ENCODE peak calls at places on chromosomes 11 and 22, in six cellular contexts. B, Y, N, T, F and A are unnamed samples.

GRCh38 chr11:65606876-65607613 is 7.0 kb downstream of the MAP3K11 start:
- DNase-seq in N (peak), F (no peak), Y (peak), T (peak), B (peak), A (peak)

GRCh38 chr11:120953230-120953558 is 70.7 kb upstream of the TBCEL start:
- DNase-seq in T (no peak), Y (no peak), F (no peak), N (no peak), B (no peak), A (no peak)

GRCh38 chr11:110526323-110526722 is 96.6 kb downstream of the FDX1 start:
- DNase-seq in Y (no peak), B (no peak), F (no peak), T (no peak), N (no peak), A (no peak)

GRCh38 chr22:38754247-38755154 is 1.3 kb downstream of the SUN2 start:
- DNase-seq in B (peak), Y (peak), N (no peak), F (peak), T (no peak), A (no peak)

GRCh38 chr11:2771758-2772466 is 72.1 kb upstream of the KCNQ1OT1 start:
- DNase-seq in Y (no peak), B (no peak), T (peak), F (no peak), N (no peak), A (no peak)

GRCh38 chr22:26170795-26171194 is 1.5 kb downstream of the SEZ6L start:
- DNase-seq in N (no peak), T (peak), Y (no peak), B (no peak), F (no peak), A (no peak)

GRCh38 chr22:29932121-29932520 is 49.1 kb downstream of the MTMR3 start:
- DNase-seq in B (no peak), Y (no peak), T (no peak), N (no peak), F (no peak), A (no peak)

GRCh38 chr22:46007848-46008261 is 30.9 kb upstream of the WNT7B start:
- DNase-seq in Y (peak), N (no peak), F (no peak), T (no peak), B (peak), A (peak)

GRCh38 chr11:7268727-7269126 is 17.0 kb downstream of the SYT9 start:
- DNase-seq in F (no peak), B (no peak), N (no peak), Y (no peak), T (no peak), A (no peak)

GRCh38 chr11:108775324-108775723 is 110.5 kb downstream of the DDX10 start:
- DNase-seq in Y (no peak), B (peak), F (no peak), T (no peak), N (no peak), A (no peak)

GRCh38 chr11:34161812-34162506 is 56.5 kb downstream of the NAT10 start:
- DNase-seq in T (no peak), Y (no peak), B (peak), F (no peak), N (no peak), A (peak)

GRCh38 chr11:65424200-65425104 is 1.9 kb downstream of the NEAT1 start:
- DNase-seq in Y (peak), B (peak), N (no peak), F (no peak), T (no peak), A (no peak)

GRCh38 chr11:78313898-78314297 is 103.7 kb downstream of the GAB2 start:
- DNase-seq in N (no peak), T (no peak), B (peak), F (no peak), Y (no peak), A (no peak)

GRCh38 chr22:34072585-34072984 is 152.3 kb upstream of the LARGE1 start:
- DNase-seq in Y (no peak), N (no peak), F (no peak), T (no peak), B (no peak), A (no peak)

GRCh38 chr11:2298795-2299747 is 2.6 kb downstream of the C11orf21 start:
- DNase-seq in T (peak), B (peak), Y (no peak), F (peak), N (no peak), A (no peak)

GRCh38 chr11:65766535-65766934 is 14.2 kb downstream of the AP5B1 start:
- DNase-seq in F (no peak), T (no peak), B (no peak), N (no peak), Y (peak), A (no peak)

GRCh38 chr11:83162377-83162776 is 5.4 kb downstream of the PCF11 start:
- DNase-seq in N (no peak), B (no peak), Y (peak), T (no peak), F (no peak), A (no peak)

GRCh38 chr11:126080206-126080941 is 17.7 kb upstream of the CDON start:
- DNase-seq in Y (peak), T (no peak), F (peak), N (no peak), B (no peak), A (no peak)

GRCh38 chr22:44665115-44665514 is 36.9 kb upstream of the PRR5 start:
- DNase-seq in B (no peak), N (no peak), F (no peak), T (peak), Y (no peak), A (no peak)

GRCh38 chr11:69055598-69056516 is 7.1 kb downstream of the TPCN2 start:
- DNase-seq in B (no peak), N (no peak), F (no peak), T (no peak), Y (no peak), A (no peak)

GRCh38 chr11:64178203-64178602 is 7.8 kb upstream of the STIP1 start:
- DNase-seq in N (no peak), F (no peak), B (no peak), T (no peak), Y (no peak), A (no peak)

GRCh38 chr11:130771708-130772107 is 144.6 kb downstream of the SNX19 start:
- DNase-seq in B (no peak), N (no peak), F (no peak), T (no peak), Y (peak), A (no peak)

GRCh38 chr11:27296406-27296994 is 66.5 kb downstream of the CCDC34 start:
- DNase-seq in B (peak), F (peak), Y (peak), T (no peak), N (peak), A (peak)

GRCh38 chr11:32006799-32007388 is 84.0 kb upstream of the RCN1 start:
- DNase-seq in F (peak), N (peak), B (peak), T (peak), Y (peak), A (no peak)
- TF ChIP-seq CTCF in F (peak), N (peak), B (peak), T (peak), Y (peak), A (peak)

DNA sequence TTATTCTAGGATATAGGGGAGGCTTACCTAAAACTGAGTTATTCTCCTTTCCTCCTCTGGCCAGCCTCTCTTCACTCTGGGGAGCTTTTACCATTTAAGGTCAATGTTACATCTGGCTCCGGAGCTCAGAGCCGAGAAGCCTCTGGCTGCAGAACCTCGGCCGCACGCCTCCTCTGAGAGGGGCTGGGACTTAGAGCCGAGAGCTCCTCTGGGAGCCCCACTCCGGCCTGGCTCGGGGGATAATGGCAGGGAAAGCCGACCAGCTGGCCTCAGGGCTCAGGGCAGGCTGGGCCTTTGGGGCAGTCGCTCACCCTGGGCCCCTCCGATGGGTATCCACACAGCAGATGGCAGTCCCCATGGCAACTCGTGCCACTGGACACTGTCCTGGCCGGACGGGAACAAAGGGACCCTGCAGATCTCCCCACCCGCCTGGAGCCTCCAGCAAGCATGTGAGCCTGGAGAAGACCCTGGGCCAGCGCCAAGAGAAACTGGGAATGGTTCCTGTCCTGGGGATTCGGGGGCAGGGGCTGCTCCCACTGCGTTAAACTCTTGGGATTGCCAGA is at the start of gene IRAG1:
- DNase-seq in F (no peak), T (no peak), N (no peak), B (no peak), Y (peak), A (no peak)
- TF ChIP-seq CTCF in F (no peak), T (no peak), N (no peak), B (no peak), Y (no peak), A (no peak)

DNA sequence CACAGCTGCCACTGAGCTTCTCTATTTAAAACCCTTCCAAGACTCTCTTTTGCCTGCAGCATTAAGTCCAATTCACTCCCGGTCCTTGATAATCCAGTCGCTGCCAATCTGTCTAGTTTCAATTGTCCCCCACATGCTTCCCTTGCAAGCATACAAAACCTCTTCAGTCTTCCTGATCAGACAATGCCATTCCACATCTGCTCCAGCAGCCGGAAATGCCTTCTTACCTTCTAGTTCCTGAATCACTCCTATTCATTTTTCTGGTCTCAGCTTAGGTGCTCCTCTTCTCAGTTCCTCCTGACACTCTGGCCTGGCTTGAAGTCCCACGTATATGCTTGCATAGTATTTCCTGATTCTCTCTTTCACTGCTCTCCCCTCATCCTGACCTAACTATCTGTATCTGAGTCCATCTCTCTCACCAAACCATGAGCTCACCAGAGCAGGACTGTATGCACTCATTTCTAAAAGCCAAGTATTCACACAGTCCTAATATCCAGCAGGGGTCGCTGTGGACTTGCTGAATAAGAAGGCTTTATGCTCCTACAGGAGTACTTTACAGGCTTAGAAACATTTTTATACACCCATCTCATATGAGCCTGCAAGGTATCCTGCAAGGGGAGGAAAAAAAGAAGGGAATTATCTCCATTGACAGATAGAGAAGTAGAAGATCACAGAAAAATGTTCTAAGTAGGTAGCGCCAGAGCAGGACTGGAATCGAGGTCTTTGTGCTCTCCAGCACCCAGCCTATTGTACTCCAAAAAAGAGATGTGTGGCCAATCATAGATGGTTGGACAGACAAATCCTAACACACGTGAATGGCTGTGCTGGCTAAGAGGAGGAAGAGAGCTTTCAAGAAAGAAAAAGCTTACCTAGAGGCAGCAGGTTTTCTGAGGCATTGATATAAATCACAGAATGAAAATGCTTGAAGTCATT is 19.2 kb downstream of the XRRA1 start:
- DNase-seq in F (peak), T (peak), N (peak), B (peak), Y (peak), A (peak)
- TF ChIP-seq CTCF in F (peak), T (peak), N (peak), B (peak), Y (peak), A (peak)

GRCh38 chr11:134727204-134727603 is 315.2 kb upstream of the B3GAT1 start:
- DNase-seq in F (no peak), T (no peak), Y (no peak), B (no peak), N (peak), A (no peak)

GRCh38 chr11:134727636-134728035 is 315.6 kb upstream of the B3GAT1 start:
- DNase-seq in B (no peak), F (no peak), T (no peak), Y (no peak), N (no peak), A (no peak)

GRCh38 chr11:134725211-134725610 is 313.2 kb upstream of the B3GAT1 start:
- DNase-seq in B (no peak), N (no peak), F (no peak), Y (no peak), T (no peak), A (no peak)

GRCh38 chr11:134724779-134725140 is 312.7 kb upstream of the B3GAT1 start:
- DNase-seq in F (no peak), Y (no peak), B (no peak), T (no peak), N (no peak), A (no peak)

GRCh38 chr11:134725939-134726639 is 314.0 kb upstream of the B3GAT1 start:
- DNase-seq in B (no peak), N (peak), T (peak), Y (no peak), F (no peak), A (no peak)
- TF ChIP-seq CTCF in B (peak), N (peak), T (no peak), Y (no peak), F (no peak), A (peak)

DNA sequence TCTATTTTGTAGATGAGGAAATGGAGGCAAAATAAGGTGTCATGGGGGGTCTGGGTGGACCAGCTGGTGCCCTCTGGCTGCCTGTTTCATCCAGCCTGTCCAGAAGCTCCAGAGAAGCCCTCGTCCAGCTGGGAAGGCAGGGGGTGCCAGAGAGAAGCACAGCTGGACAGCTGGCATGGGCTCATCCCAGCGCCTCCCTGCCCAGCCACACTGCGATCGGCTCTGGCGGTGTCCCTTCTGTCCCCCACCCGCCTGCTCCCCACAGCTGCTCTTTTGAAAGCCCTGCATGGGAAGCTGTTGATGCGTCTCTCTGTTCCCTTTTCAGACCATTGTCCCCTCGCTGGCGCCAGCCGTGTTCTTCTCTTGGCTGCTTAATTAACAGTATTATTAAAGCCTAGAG is 86.5 kb downstream of the MN1 start:
- DNase-seq in F (no peak), T (no peak), Y (no peak), B (no peak), N (no peak), A (no peak)
- TF ChIP-seq CTCF in F (no peak), T (no peak), Y (no peak), B (peak), N (peak), A (peak)

DNA sequence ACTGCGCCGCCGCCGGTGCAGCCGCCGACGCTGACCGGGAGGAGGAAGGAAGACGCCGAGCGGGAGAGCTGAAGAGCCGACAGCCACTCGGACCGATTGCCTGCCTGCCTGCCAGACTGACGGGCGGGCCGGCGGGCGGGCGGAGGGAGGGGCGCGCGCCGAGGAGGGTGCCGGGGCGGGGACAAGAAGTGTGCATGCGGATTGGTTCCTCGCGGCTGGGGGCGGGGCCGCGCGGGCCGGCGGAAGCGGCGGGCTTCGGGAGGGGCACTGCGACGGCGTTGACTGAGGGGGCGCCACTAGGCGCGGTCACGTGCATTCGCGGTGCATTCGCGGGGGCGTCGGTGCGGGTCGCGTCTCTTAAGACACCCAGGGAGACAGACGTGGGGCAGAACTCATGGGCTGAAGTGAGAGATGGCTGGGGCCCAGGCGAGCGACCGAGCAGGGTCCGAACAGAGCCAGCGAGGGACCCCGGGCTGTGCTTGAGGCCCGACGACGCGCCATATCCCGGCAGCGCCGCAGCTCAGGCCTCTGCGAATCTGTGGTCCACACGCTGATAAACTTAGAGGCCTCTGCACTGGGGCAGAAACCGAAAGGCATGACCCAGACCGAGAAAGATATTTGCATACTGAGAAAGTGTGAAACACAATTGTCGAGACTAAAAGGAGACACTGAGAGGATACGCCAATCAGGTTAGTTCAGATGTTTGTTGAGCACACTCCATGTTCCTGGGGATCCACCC is at the start of gene MAPK1:
- DNase-seq in Y (peak), N (peak), B (peak), T (peak), F (peak), A (peak)
- TF ChIP-seq CTCF in Y (peak), N (no peak), B (peak), T (peak), F (peak), A (no peak)

DNA sequence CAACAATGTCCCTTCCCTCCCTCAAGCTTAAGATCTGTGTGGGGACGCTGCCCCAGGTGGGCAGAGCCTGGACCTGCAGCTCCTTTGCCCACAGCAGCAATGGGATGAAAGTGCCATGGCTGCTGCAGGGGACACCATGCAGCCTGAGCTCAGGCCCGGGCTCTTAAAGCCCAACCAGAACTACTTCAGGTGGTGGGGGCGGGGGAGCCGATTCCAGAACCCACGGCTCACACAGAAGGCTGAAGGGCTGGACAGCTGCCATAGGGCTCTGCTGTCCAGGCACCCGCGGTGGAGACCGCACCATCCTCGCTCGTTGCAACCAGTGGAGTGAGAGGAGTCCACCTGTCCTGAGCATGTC is 12.5 kb downstream of the CHID1 start:
- DNase-seq in F (peak), Y (peak), N (peak), T (no peak), B (no peak), A (no peak)
- TF ChIP-seq CTCF in F (no peak), Y (peak), N (peak), T (no peak), B (peak), A (peak)